ENCODE peak calls at places on chromosome 4, in nine cellular contexts. X is NCI-H146, R is pancreas, J is DMS153, E is left ventricle myocardium inferior, A is NCI-H69, Y is OCI-M1, H is T-helper 9 cell, P is astrocyte of the hippocampus. U is an unnamed sample.

GRCh38 chr4:12211636-12212035 is 782.9 kb upstream of the HS3ST1 start:
- DNase-seq in E (no peak), P (no peak), X (no peak), R (no peak), H (no peak), J (no peak), A (no peak), Y (peak), U (no peak)

GRCh38 chr4:84632092-84632491 is 49.2 kb downstream of the CDS1 start:
- DNase-seq in Y (no peak), A (no peak), P (peak), H (no peak), J (no peak), X (no peak), E (no peak), R (no peak), U (no peak)

GRCh38 chr4:110900206-110900769 is 277.4 kb upstream of the PITX2 start:
- DNase-seq in E (no peak), H (no peak), P (peak), Y (no peak), A (no peak), J (no peak), R (no peak), X (no peak), U (no peak)

GRCh38 chr4:99886146-99886545 is 8.1 kb downstream of the LAMTOR3 start:
- DNase-seq in J (no peak), H (no peak), A (no peak), R (no peak), P (peak), X (no peak), Y (no peak), E (no peak), U (no peak)

GRCh38 chr4:137106287-137106686 is 426.0 kb downstream of the PCDH18 start:
- DNase-seq in Y (no peak), E (no peak), R (no peak), P (no peak), A (no peak), J (no peak), H (no peak), X (no peak), U (no peak)

GRCh38 chr4:145937021-145937861 is 1.4 kb downstream of the ZNF827 start:
- DNase-seq in J (peak), E (peak), H (peak), P (peak), R (peak), A (peak), X (peak), Y (peak), U (peak)

GRCh38 chr4:1523033-1523432 is 116.8 kb upstream of the NKX1-1 start:
- DNase-seq in X (no peak), J (no peak), P (no peak), E (no peak), Y (no peak), A (no peak), R (no peak), H (no peak), U (no peak)

GRCh38 chr4:147737623-147738022 is 5.7 kb downstream of the ARHGAP10 start:
- DNase-seq in X (peak), E (no peak), P (no peak), A (peak), J (no peak), H (no peak), Y (no peak), R (no peak), U (no peak)

GRCh38 chr4:8724436-8725070 is 132.0 kb downstream of the CPZ start:
- DNase-seq in E (no peak), X (no peak), A (no peak), R (no peak), Y (no peak), J (no peak), P (no peak), H (no peak), U (no peak)

GRCh38 chr4:24999392-25000104 is 31.2 kb downstream of the LGI2 start:
- DNase-seq in Y (no peak), J (no peak), E (no peak), P (no peak), H (no peak), A (no peak), R (no peak), X (no peak), U (no peak)

GRCh38 chr4:37749398-37749988 is 63.3 kb upstream of the RELL1 start:
- DNase-seq in E (no peak), X (no peak), P (no peak), Y (no peak), H (no peak), A (no peak), J (no peak), R (no peak), U (no peak)

GRCh38 chr4:181418491-181418890 is 824.7 kb upstream of the TENM3 start:
- DNase-seq in X (peak), R (no peak), J (peak), H (no peak), E (no peak), A (peak), Y (no peak), P (no peak), U (peak)

GRCh38 chr4:159016527-159017137 is 86.2 kb upstream of the RAPGEF2 start:
- DNase-seq in E (no peak), A (peak), R (no peak), X (peak), J (no peak), Y (peak), P (peak), H (no peak), U (no peak)

GRCh38 chr4:3409571-3410091 is 32.1 kb upstream of the HGFAC start:
- DNase-seq in J (no peak), X (no peak), P (no peak), R (no peak), Y (no peak), E (no peak), H (no peak), A (no peak), U (no peak)

GRCh38 chr4:118338518-118338917 is 14.3 kb downstream of the PRSS12 start:
- DNase-seq in R (no peak), P (no peak), Y (no peak), J (no peak), E (no peak), X (no peak), H (no peak), A (no peak), U (no peak)

GRCh38 chr4:53702334-53703266 is 111.3 kb upstream of the LNX1 start:
- DNase-seq in A (peak), X (peak), E (peak), P (peak), R (peak), H (no peak), Y (no peak), J (peak), U (peak)

GRCh38 chr4:42280327-42281095 is 116.8 kb upstream of the SHISA3 start:
- DNase-seq in P (peak), Y (peak), R (no peak), X (peak), H (no peak), E (no peak), A (peak), J (no peak), U (no peak)

U was measured in NCI-H748 treated with DMSO at 0.1 percent for 48 hours.